ENCODE peak calls at places on chromosome 13, in five cellular contexts. W, J, N, A and M are unnamed samples.

GRCh38 chr13:75931116-75931515 is 295.0 kb downstream of the LMO7 start:
- DNase-seq in W (no peak), J (no peak), N (no peak), A (no peak), M (no peak)

GRCh38 chr13:49185264-49185663 is 34.9 kb upstream of the MLNR start:
- DNase-seq in W (no peak), J (no peak), N (no peak), A (no peak), M (no peak)

GRCh38 chr13:25180795-25181537 is 8.9 kb upstream of the AMER2 start:
- DNase-seq in W (no peak), J (no peak), N (no peak), A (no peak), M (no peak)

GRCh38 chr13:97621631-97622030 is 187.7 kb downstream of the RAP2A start:
- DNase-seq in W (no peak), J (no peak), N (peak; percentile 56), A (no peak), M (no peak)

GRCh38 chr13:32415019-32415418 is 12.9 kb downstream of the N4BP2L1 start:
- DNase-seq in W (no peak), J (no peak), N (peak; percentile 82), A (no peak), M (no peak)

GRCh38 chr13:105410602-105411001 is 1124.9 kb downstream of the EFNB2 start:
- DNase-seq in W (peak; percentile 22), J (peak; percentile 65), N (peak; percentile 82), A (peak; percentile 50), M (peak; percentile 29)

GRCh38 chr13:107203146-107203847 is 635.4 kb upstream of the ARGLU1 start:
- DNase-seq in W (no peak), J (no peak), N (peak; percentile 82), A (peak; percentile 46), M (no peak)

GRCh38 chr13:59479629-59480028 is 684.1 kb downstream of the DIAPH3 start:
- DNase-seq in W (no peak), J (no peak), N (peak; percentile 75), A (no peak), M (no peak)

GRCh38 chr13:70814684-70815083 is 706.4 kb upstream of the KLHL1 start:
- DNase-seq in W (no peak), J (no peak), N (no peak), A (no peak), M (no peak)

GRCh38 chr13:44523176-44524017 is 52.7 kb downstream of the TSC22D1 start:
- DNase-seq in W (no peak), J (no peak), N (peak; percentile 19), A (peak; percentile 57), M (no peak)

GRCh38 chr13:92967923-92968322 is 258.7 kb upstream of the GPC6 start:
- DNase-seq in W (no peak), J (no peak), N (peak; percentile 23), A (no peak), M (no peak)

GRCh38 chr13:81393110-81393509 is 1052.2 kb upstream of the SPRY2 start:
- DNase-seq in W (no peak), J (no peak), N (no peak), A (no peak), M (no peak)

GRCh38 chr13:106230450-106230849 is 305.0 kb downstream of the EFNB2 start:
- DNase-seq in W (no peak), J (no peak), N (no peak), A (no peak), M (no peak)

GRCh38 chr13:50268500-50268899 is 253.3 kb downstream of the KCNRG start:
- DNase-seq in W (no peak), J (no peak), N (no peak), A (no peak), M (no peak)

GRCh38 chr13:36357231-36357630 is 11.0 kb upstream of the SPART start:
- DNase-seq in W (no peak), J (no peak), N (no peak), A (no peak), M (no peak)

GRCh38 chr13:43959291-43959690 is 79.6 kb downstream of the LACC1 start:
- DNase-seq in W (no peak), J (no peak), N (no peak), A (no peak), M (no peak)

GRCh38 chr13:107866666-107867623 is 348.4 kb downstream of the LIG4 start:
- DNase-seq in W (no peak), J (no peak), N (peak; percentile 64), A (peak; percentile 61), M (peak; percentile 29)

GRCh38 chr13:77915676-77916075 is 3.0 kb downstream of the EDNRB start:
- DNase-seq in W (no peak), J (no peak), N (no peak), A (no peak), M (no peak)

GRCh38 chr13:25085125-25085742 is 10.7 kb upstream of the PABPC3 start:
- DNase-seq in W (no peak), J (no peak), N (peak; percentile 84), A (peak; percentile 69), M (no peak)

GRCh38 chr13:102847272-102848234 is 1.7 kb downstream of the ERCC5 start:
- DNase-seq in W (no peak), J (no peak), N (peak; percentile 59), A (peak; percentile 40), M (no peak)

GRCh38 chr13:38180670-38181069 is 169.0 kb upstream of the UFM1 start:
- DNase-seq in W (no peak), J (no peak), N (no peak), A (no peak), M (no peak)

DNA sequence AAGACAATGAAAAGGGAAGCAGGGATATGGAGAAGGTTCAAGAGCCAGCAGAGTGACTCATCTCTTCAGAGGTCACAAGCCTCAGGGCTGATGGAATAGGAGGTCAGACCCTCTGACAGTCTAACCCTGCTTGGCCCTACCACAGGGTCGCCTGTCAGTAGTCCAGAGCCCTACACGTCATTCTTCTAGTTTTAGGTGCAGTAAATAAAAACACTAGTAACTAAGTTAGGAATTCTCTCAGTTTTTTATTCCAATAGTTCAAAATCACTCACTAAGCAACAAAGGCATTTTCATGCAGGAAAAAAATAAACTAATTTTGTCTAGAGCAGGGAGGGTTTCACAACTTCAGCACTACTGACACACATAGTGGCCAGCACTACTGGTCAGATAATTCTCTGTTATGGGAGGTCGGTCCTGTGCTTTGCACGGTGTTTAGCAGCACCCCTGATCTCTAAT is 27.2 kb downstream of the FOXO1 start:
- DNase-seq in W (no peak), J (no peak), N (no peak), A (no peak), M (no peak)
- H3K4me1 ChIP-seq in W (peaks cover 28% of the 10 kb centered on the region), J (peaks cover 49% of the 10 kb centered on the region), N (peaks cover 60% of the 10 kb centered on the region), A (peaks cover 14% of the 10 kb centered on the region), M (peaks cover 62% of the 10 kb centered on the region)

DNA sequence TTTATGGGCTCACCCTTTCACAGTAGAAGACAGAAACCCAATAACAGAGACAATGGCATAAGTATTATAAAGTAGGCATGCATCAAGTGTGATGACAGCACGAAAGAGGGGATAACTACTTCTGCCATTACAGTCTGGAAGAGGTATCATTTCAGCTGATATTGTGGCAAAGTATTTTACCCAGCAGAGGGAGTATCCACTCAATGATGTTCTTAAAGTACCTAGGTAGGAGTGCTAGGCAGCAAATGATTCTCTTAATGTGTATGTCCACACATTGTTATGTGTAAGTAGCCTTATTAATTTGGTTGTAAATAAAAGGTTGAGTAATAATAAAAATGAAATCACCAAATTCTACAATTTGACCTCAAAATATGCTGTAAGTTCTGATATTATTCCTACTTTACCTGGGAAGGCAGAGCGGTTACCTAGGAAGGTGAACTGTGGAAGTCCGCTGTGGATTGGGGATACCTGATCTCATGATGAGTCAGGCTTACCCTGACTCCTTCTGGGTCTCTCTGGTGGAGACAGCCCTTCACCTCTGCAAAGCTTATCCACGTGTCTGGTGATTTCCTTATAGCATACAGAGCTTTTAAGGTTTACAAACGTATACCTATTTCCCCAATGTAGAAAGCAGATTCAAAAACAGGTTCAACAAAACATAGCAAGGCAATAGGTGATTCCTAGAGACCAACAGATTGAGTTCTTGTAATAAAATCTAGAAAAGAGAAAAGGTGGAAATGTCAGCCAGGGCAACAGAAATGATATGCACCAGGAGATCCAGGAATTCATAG is 4.0 kb upstream of the UBAC2 start:
- DNase-seq in W (no peak), J (no peak), N (no peak), A (no peak), M (no peak)
- TF ChIP-seq CTCF in W (no peak), J (no peak), N (peak; percentile 32), A (no peak), M (no peak)

DNA sequence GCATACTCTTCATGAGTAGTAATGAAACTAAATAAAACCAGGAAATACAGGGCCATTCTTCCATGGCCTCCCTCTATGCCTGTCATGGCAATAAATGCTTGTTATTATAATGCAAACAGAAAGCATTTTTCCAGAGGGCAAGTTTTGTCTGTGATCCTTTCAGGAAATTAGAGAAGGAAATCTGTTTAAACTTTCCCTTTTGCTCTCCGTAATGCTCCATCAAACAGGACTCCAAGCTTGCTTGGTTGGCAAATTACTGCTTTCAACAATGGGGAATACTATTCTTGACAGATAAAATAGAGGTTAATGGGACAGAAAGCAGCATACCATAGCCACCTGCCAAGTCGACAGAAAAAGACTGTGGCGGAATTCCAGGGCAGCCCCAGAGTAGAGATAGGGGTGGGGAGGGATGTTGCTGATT is 252.5 kb downstream of the LHFPL6 start:
- DNase-seq in W (no peak), J (no peak), N (peak; percentile 49), A (no peak), M (peak; percentile 62)
- H3K4me3 ChIP-seq in W (no peak overlapping the region), J (no peak overlapping the region), N (peak overlapping the region; percentile 7), A (no peak overlapping the region), M (no peak overlapping the region)

DNA sequence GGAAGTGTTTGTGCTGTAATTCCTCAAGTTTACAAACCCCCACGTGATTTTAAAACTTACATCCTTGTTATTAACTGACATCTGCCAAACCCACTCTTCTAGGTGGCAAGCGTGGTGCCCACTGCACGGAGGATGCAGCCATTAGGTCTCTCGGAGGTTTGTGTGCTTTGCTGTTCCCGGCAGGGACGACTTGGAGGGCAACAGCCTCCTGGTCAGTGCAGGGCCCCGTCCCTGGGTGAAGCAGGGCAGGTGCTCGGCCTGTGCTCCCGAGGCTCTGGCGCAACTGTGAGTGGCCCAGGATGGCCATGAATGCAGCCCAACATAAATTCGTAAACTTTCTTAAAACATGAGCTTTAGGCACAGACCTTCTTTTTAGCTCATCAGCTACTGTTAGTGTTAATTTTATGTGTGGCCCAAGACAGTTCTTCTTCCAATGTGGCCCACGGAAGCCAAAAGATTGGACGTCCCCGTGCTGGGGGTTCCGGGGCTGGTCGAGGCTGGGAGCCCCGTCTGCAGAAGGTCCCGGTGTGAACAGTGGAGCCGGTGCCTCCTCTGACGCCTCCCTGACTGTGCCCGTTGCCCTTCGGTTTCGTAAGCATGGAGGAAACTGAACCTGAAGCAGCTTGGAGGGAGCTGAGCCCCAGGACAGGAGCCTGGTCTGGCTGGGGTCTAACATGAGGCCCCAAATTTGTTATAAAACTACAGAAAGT is 11.9 kb downstream of the GAS6 start:
- DNase-seq in W (peak; percentile 11), J (no peak), N (no peak), A (no peak), M (no peak)
- H3K4me1 ChIP-seq in W (peaks cover 33% of the 10 kb centered on the region), J (peaks cover 59% of the 10 kb centered on the region), N (peaks cover 3% of the 10 kb centered on the region), A (peaks cover 29% of the 10 kb centered on the region), M (peaks cover 63% of the 10 kb centered on the region)

GRCh38 chr13:21557995-21558394 is 46.0 kb downstream of the MICU2 start:
- DNase-seq in W (no peak), J (no peak), N (peak; percentile 75), A (no peak), M (no peak)
- TF ChIP-seq CTCF in W (no peak), J (peak; percentile 32), N (peak; percentile 72), A (peak; percentile 16), M (peak; percentile 32)